ENCODE peak calls at places on chromosomes 16 and 17, in seven cellular contexts. One of them, this sample, is unnamed.

GRCh38 chr17:32285770-32286517 is 20.3 kb downstream of the RHBDL3 start:
- DNase-seq in nucleus accumbens: peak
- DNase-seq in stimulated activated CD8-positive, alpha-beta memory T cell treated with anti-CD3 and anti-CD28 coated beads, Interleukin-4, amount 100 ng/mL, for 1 hour: no peak
- DNase-seq in GDM1: no peak
- DNase-seq in cardiac muscle cell: no peak
- DNase-seq in left cardiac atrium: no peak
- DNase-seq in anterior cingulate cortex: no peak
- DNase-seq in this sample: no peak

GRCh38 chr17:694239-694638 is 20.4 kb downstream of the VPS53 start:
- DNase-seq in anterior cingulate cortex: no peak
- DNase-seq in left cardiac atrium: no peak
- DNase-seq in cardiac muscle cell: peak
- DNase-seq in GDM1: no peak
- DNase-seq in stimulated activated CD8-positive, alpha-beta memory T cell treated with anti-CD3 and anti-CD28 coated beads, Interleukin-4, amount 100 ng/mL, for 1 hour: no peak
- DNase-seq in nucleus accumbens: no peak
- DNase-seq in this sample: peak

GRCh38 chr17:36999475-36999874 is 50.7 kb downstream of the AATF start:
- DNase-seq in stimulated activated CD8-positive, alpha-beta memory T cell treated with anti-CD3 and anti-CD28 coated beads, Interleukin-4, amount 100 ng/mL, for 1 hour: no peak
- DNase-seq in left cardiac atrium: no peak
- DNase-seq in anterior cingulate cortex: no peak
- DNase-seq in cardiac muscle cell: no peak
- DNase-seq in nucleus accumbens: no peak
- DNase-seq in GDM1: no peak
- DNase-seq in this sample: no peak

GRCh38 chr16:87380875-87381274 is 2.7 kb downstream of the FBXO31 start:
- DNase-seq in left cardiac atrium: no peak
- DNase-seq in anterior cingulate cortex: no peak
- DNase-seq in GDM1: no peak
- DNase-seq in cardiac muscle cell: peak
- DNase-seq in nucleus accumbens: no peak
- DNase-seq in stimulated activated CD8-positive, alpha-beta memory T cell treated with anti-CD3 and anti-CD28 coated beads, Interleukin-4, amount 100 ng/mL, for 1 hour: no peak
- DNase-seq in this sample: no peak

GRCh38 chr17:36590082-36590481 is 1.6 kb upstream of the DHRS11 start:
- DNase-seq in left cardiac atrium: no peak
- DNase-seq in cardiac muscle cell: peak
- DNase-seq in nucleus accumbens: no peak
- DNase-seq in anterior cingulate cortex: no peak
- DNase-seq in stimulated activated CD8-positive, alpha-beta memory T cell treated with anti-CD3 and anti-CD28 coated beads, Interleukin-4, amount 100 ng/mL, for 1 hour: no peak
- DNase-seq in GDM1: no peak
- DNase-seq in this sample: peak

GRCh38 chr17:2124391-2124790 is 69.5 kb downstream of the HIC1 start:
- DNase-seq in stimulated activated CD8-positive, alpha-beta memory T cell treated with anti-CD3 and anti-CD28 coated beads, Interleukin-4, amount 100 ng/mL, for 1 hour: no peak
- DNase-seq in nucleus accumbens: no peak
- DNase-seq in anterior cingulate cortex: no peak
- DNase-seq in cardiac muscle cell: no peak
- DNase-seq in left cardiac atrium: no peak
- DNase-seq in GDM1: no peak
- DNase-seq in this sample: no peak

GRCh38 chr17:29615492-29616299 is 7.0 kb downstream of the CORO6 start:
- DNase-seq in GDM1: peak
- DNase-seq in anterior cingulate cortex: peak
- DNase-seq in nucleus accumbens: peak
- DNase-seq in stimulated activated CD8-positive, alpha-beta memory T cell treated with anti-CD3 and anti-CD28 coated beads, Interleukin-4, amount 100 ng/mL, for 1 hour: peak
- DNase-seq in cardiac muscle cell: peak
- DNase-seq in left cardiac atrium: peak
- DNase-seq in this sample: no peak

GRCh38 chr17:79947351-79948031 is 88.2 kb downstream of the TBC1D16 start:
- DNase-seq in nucleus accumbens: no peak
- DNase-seq in GDM1: no peak
- DNase-seq in stimulated activated CD8-positive, alpha-beta memory T cell treated with anti-CD3 and anti-CD28 coated beads, Interleukin-4, amount 100 ng/mL, for 1 hour: no peak
- DNase-seq in cardiac muscle cell: peak
- DNase-seq in anterior cingulate cortex: no peak
- DNase-seq in left cardiac atrium: no peak
- DNase-seq in this sample: peak

GRCh38 chr17:40203131-40203530 is 16.0 kb upstream of the WIPF2 start:
- DNase-seq in left cardiac atrium: no peak
- DNase-seq in anterior cingulate cortex: no peak
- DNase-seq in cardiac muscle cell: peak
- DNase-seq in stimulated activated CD8-positive, alpha-beta memory T cell treated with anti-CD3 and anti-CD28 coated beads, Interleukin-4, amount 100 ng/mL, for 1 hour: no peak
- DNase-seq in nucleus accumbens: no peak
- DNase-seq in GDM1: no peak
- DNase-seq in this sample: no peak

GRCh38 chr17:50062323-50063243 is 6.7 kb downstream of the ITGA3 start:
- DNase-seq in left cardiac atrium: peak
- DNase-seq in nucleus accumbens: no peak
- DNase-seq in stimulated activated CD8-positive, alpha-beta memory T cell treated with anti-CD3 and anti-CD28 coated beads, Interleukin-4, amount 100 ng/mL, for 1 hour: no peak
- DNase-seq in GDM1: no peak
- DNase-seq in cardiac muscle cell: peak
- DNase-seq in anterior cingulate cortex: peak
- DNase-seq in this sample: peak

This sample was measured in myocyte.